ENCODE peak calls at places on chromosomes 5 and 9, in eight cellular contexts. L, A, I, O, D, V, E and K are unnamed samples.

GRCh38 chr9:77616191-77616590 is 31.9 kb downstream of the GNA14 start:
- DNase-seq in L (no peak), A (no peak), I (no peak), O (no peak), D (no peak), V (no peak), E (no peak), K (no peak)

GRCh38 chr5:171975262-171975876 is 31.1 kb downstream of the FBXW11 start:
- DNase-seq in L (no peak), A (peak), I (no peak), O (no peak), D (no peak), V (no peak), E (no peak), K (no peak)

GRCh38 chr5:140882591-140882899 is 621 bp downstream of the PCDHA13 start:
- DNase-seq in L (no peak), A (no peak), I (no peak), O (no peak), D (no peak), V (no peak), E (no peak), K (no peak)

GRCh38 chr9:7534211-7534935 is 265.2 kb downstream of the DMAC1 start:
- DNase-seq in L (no peak), A (no peak), I (no peak), O (no peak), D (no peak), V (no peak), E (no peak), K (no peak)

GRCh38 chr9:27421567-27421966 is 102.5 kb upstream of the IFNK start:
- DNase-seq in L (no peak), A (no peak), I (no peak), O (no peak), D (no peak), V (no peak), E (no peak), K (no peak)

GRCh38 chr9:105318729-105319513 is 74.5 kb downstream of the SLC44A1 start:
- DNase-seq in L (no peak), A (no peak), I (no peak), O (no peak), D (no peak), V (peak), E (no peak), K (no peak)

GRCh38 chr5:89556215-89557009 is 673.4 kb upstream of the MEF2C start:
- DNase-seq in L (peak), A (peak), I (no peak), O (no peak), D (no peak), V (peak), E (no peak), K (peak)

GRCh38 chr9:469672-470040 is 255.0 kb downstream of the DOCK8 start:
- DNase-seq in L (no peak), A (no peak), I (no peak), O (peak), D (no peak), V (no peak), E (no peak), K (no peak)

GRCh38 chr9:134884492-134884891 is 3.9 kb downstream of the FCN2 start:
- DNase-seq in L (no peak), A (no peak), I (peak), O (no peak), D (no peak), V (no peak), E (no peak), K (no peak)

GRCh38 chr9:129225201-129225778 is 47.2 kb upstream of the IER5L start:
- DNase-seq in L (no peak), A (no peak), I (no peak), O (no peak), D (no peak), V (no peak), E (no peak), K (no peak)

GRCh38 chr9:15295761-15296405 is 11.1 kb downstream of the TTC39B start:
- DNase-seq in L (no peak), A (peak), I (peak), O (no peak), D (no peak), V (peak), E (no peak), K (peak)

GRCh38 chr9:117869287-117869686 is 165.1 kb downstream of the TLR4 start:
- DNase-seq in L (no peak), A (no peak), I (no peak), O (no peak), D (no peak), V (no peak), E (no peak), K (no peak)

GRCh38 chr5:101626572-101626971 is 669.5 kb downstream of the SLCO4C1 start:
- DNase-seq in L (no peak), A (no peak), I (no peak), O (no peak), D (no peak), V (no peak), E (no peak), K (no peak)

GRCh38 chr5:60287174-60287771 is 393.7 kb upstream of the PDE4D start:
- DNase-seq in L (peak), A (peak), I (no peak), O (no peak), D (peak), V (peak), E (no peak), K (no peak)

GRCh38 chr9:69785757-69786156 is 25.9 kb upstream of the PTAR1 start:
- DNase-seq in L (no peak), A (peak), I (no peak), O (no peak), D (no peak), V (peak), E (no peak), K (no peak)

GRCh38 chr5:1411099-1411498 is 34.1 kb downstream of the SLC6A3 start:
- DNase-seq in L (no peak), A (no peak), I (peak), O (no peak), D (no peak), V (no peak), E (peak), K (no peak)

GRCh38 chr5:154042751-154043150 is 4.0 kb downstream of the MFAP3 start:
- DNase-seq in L (no peak), A (no peak), I (no peak), O (no peak), D (no peak), V (no peak), E (no peak), K (no peak)

GRCh38 chr9:105647595-105648349 is 14.5 kb upstream of the TAL2 start:
- DNase-seq in L (no peak), A (no peak), I (no peak), O (no peak), D (no peak), V (peak), E (no peak), K (no peak)

GRCh38 chr5:36369092-36369737 is 67.5 kb upstream of the RANBP3L start:
- DNase-seq in L (no peak), A (no peak), I (no peak), O (no peak), D (no peak), V (no peak), E (no peak), K (no peak)

GRCh38 chr5:139904566-139905400 is 109.2 kb downstream of the PSD2 start:
- DNase-seq in L (no peak), A (no peak), I (no peak), O (no peak), D (no peak), V (peak), E (no peak), K (no peak)

GRCh38 chr9:133584559-133585476 is 24.4 kb downstream of the FAM163B start:
- DNase-seq in L (no peak), A (no peak), I (no peak), O (no peak), D (no peak), V (peak), E (peak), K (no peak)

GRCh38 chr9:116059466-116059865 is 94.1 kb upstream of the PAPPA start:
- DNase-seq in L (no peak), A (no peak), I (no peak), O (no peak), D (no peak), V (no peak), E (no peak), K (no peak)